ENCODE peak calls at places on chromosomes 12 and 14, in nine cellular contexts. H is fibroblast of the aortic adventitia, K is progenitor cell of endocrine pancreas, X is GM23338, I is OCI-LY7, M is HepG2, C is AG10803, B is adrenal gland, Q is foreskin keratinocyte. W is an unnamed sample.
A peak's percentile ranks its signal among the peaks of the same experiment; 100 is the strongest.

GRCh38 chr12:8033153-8034044 is 883 bp downstream of the FOXJ2 start:
- DNase-seq in H (no peak), K (no peak), X (peak; percentile 81), I (peak; percentile 34), M (no peak), C (peak; percentile 45), B (peak; percentile 43), Q (no peak), W (peak; percentile 60)

GRCh38 chr12:26631846-26632245 is 201.1 kb downstream of the ITPR2 start:
- DNase-seq in H (peak; percentile 71), K (no peak), X (no peak), I (no peak), M (no peak), C (peak; percentile 46), B (no peak), Q (no peak), W (no peak)

GRCh38 chr14:106218189-106218588 is 691.8 kb downstream of the TMEM121 start:
- DNase-seq in H (no peak), K (no peak), X (no peak), I (no peak), M (no peak), C (no peak), B (no peak), Q (no peak), W (no peak)

GRCh38 chr12:113196996-113197395 is 11.5 kb downstream of the RITA1 start:
- DNase-seq in H (peak; percentile 88), K (no peak), X (peak; percentile 86), I (peak; percentile 87), M (peak; percentile 69), C (peak; percentile 81), B (peak; percentile 88), Q (peak; percentile 35), W (peak; percentile 49)

GRCh38 chr12:69630191-69630590 is 19.5 kb upstream of the LRRC10 start:
- DNase-seq in H (no peak), K (no peak), X (peak; percentile 54), I (no peak), M (peak; percentile 46), C (peak; percentile 8), B (no peak), Q (no peak), W (no peak)

GRCh38 chr14:73153272-73153671 is 17.0 kb downstream of the PSEN1 start:
- DNase-seq in H (peak; percentile 88), K (no peak), X (no peak), I (no peak), M (no peak), C (peak; percentile 72), B (no peak), Q (no peak), W (no peak)

GRCh38 chr12:57119294-57119693 is 8.1 kb upstream of the STAT6 start:
- DNase-seq in H (no peak), K (no peak), X (no peak), I (no peak), M (no peak), C (no peak), B (no peak), Q (no peak), W (no peak)

GRCh38 chr12:68481181-68481941 is 129.3 kb upstream of the RAP1B start:
- DNase-seq in H (no peak), K (no peak), X (no peak), I (no peak), M (no peak), C (peak; percentile 82), B (no peak), Q (no peak), W (no peak)

GRCh38 chr12:29066061-29066588 is 83.0 kb upstream of the FAR2 start:
- DNase-seq in H (peak; percentile 70), K (no peak), X (no peak), I (no peak), M (no peak), C (peak; percentile 62), B (peak; percentile 29), Q (peak; percentile 37), W (no peak)

GRCh38 chr12:91877461-91878230 is 268.0 kb downstream of the BTG1 start:
- DNase-seq in H (no peak), K (no peak), X (no peak), I (no peak), M (no peak), C (no peak), B (no peak), Q (no peak), W (peak; percentile 70)

GRCh38 chr12:65827827-65828231 is 3.5 kb downstream of the HMGA2 start:
- DNase-seq in H (peak; percentile 59), K (no peak), X (peak; percentile 67), I (no peak), M (peak; percentile 31), C (no peak), B (no peak), Q (no peak), W (no peak)

GRCh38 chr14:31510222-31510621 is 22.4 kb upstream of the GPR33 start:
- DNase-seq in H (peak; percentile 37), K (no peak), X (peak; percentile 46), I (peak; percentile 39), M (peak; percentile 48), C (peak; percentile 8), B (no peak), Q (no peak), W (no peak)

GRCh38 chr14:57686317-57686716 is 179.6 kb downstream of the SLC35F4 start:
- DNase-seq in H (no peak), K (no peak), X (no peak), I (no peak), M (no peak), C (no peak), B (no peak), Q (no peak), W (no peak)

GRCh38 chr14:76866469-76866868 is 40.3 kb downstream of the LRRC74A start:
- DNase-seq in H (no peak), K (no peak), X (no peak), I (no peak), M (no peak), C (no peak), B (no peak), Q (no peak), W (no peak)

GRCh38 chr14:76872796-76873432 is 46.7 kb downstream of the LRRC74A start:
- DNase-seq in H (peak; percentile 60), K (peak; percentile 47), X (peak; percentile 75), I (peak; percentile 64), M (peak; percentile 14), C (peak; percentile 35), B (peak; percentile 65), Q (no peak), W (peak; percentile 73)

GRCh38 chr14:76868453-76869170 is 42.4 kb downstream of the LRRC74A start:
- DNase-seq in H (no peak), K (no peak), X (peak; percentile 34), I (no peak), M (no peak), C (no peak), B (no peak), Q (no peak), W (no peak)

GRCh38 chr14:76867536-76868452 is 41.6 kb downstream of the LRRC74A start:
- DNase-seq in H (no peak), K (no peak), X (no peak), I (no peak), M (no peak), C (no peak), B (peak; percentile 40), Q (no peak), W (peak; percentile 30)

DNA sequence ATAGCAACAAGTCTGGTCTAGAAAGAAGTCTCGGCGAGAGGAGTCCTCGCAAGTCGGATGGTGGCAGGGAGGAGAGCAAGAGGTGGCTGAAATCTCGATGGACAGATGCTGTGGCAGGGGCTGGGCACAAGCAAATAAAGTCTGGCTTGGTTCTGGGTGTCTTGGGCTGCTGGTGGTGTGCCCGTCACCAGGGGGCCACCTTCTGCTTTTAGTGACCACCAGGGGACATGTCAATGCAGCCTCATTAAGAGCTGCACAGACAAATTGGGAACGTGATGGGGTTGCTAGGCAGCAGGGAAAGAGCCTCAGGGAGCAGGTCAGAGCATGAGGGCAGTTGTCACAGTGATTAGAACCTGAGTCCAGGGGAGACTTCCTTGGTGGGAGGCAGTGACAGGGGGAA is 43.9 kb downstream of the LRRC74A start:
- DNase-seq in H (no peak), K (no peak), X (peak; percentile 61), I (no peak), M (peak; percentile 16), C (no peak), B (no peak), Q (no peak), W (no peak)
- TF ChIP-seq CTCF in H (peak; percentile 9), K (peak; percentile 47), X (peak; percentile 65), I (no peak), M (peak; percentile 40), C (peak; percentile 21), B (no peak), Q (peak; percentile 43), W (no peak)

DNA sequence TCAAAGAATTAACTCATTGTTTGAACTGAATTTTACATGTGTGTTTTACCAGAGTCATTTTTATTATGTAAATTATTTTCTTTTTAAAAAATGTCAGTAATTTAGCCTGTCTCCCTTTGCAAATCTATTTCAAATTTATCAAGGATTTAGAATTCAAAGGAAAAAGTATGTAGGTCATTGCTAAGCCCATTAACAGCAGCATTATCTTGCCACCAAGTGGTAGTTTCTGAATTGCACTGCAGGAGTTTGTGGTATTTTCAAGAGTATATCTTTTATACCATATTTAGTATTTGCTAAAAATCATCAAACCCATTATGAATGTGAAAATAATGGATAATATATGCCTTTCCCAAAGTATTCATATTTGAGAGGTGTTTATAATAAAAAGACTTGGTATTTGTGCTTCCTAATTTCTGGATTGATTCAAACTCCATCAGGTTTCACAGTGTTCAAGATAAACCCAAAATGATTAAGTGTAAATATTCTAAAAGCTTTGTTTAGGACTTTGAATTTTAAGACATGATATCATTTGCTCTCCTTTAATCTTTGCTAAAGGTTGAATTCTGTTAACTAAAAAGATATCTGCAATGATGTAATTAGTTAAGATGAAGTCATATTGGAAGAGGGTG is 711.4 kb downstream of the FSCB start:
- DNase-seq in H (peak; percentile 18), K (no peak), X (peak; percentile 47), I (no peak), M (peak; percentile 50), C (no peak), B (peak; percentile 15), Q (no peak), W (no peak)
- TF ChIP-seq CTCF in H (peak; percentile 35), K (peak; percentile 68), X (peak; percentile 63), I (peak; percentile 24), M (peak; percentile 69), C (no peak), B (peak; percentile 26), Q (peak; percentile 53), W (no peak)

GRCh38 chr12:59904874-59905521 is 309.2 kb downstream of the SLC16A7 start:
- DNase-seq in H (peak; percentile 55), K (no peak), X (no peak), I (no peak), M (no peak), C (peak; percentile 96), B (no peak), Q (no peak), W (no peak)
- TF ChIP-seq CTCF in H (no peak), K (no peak), X (no peak), I (no peak), M (no peak), C (no peak), B (no peak), Q (no peak), W (no peak)

DNA sequence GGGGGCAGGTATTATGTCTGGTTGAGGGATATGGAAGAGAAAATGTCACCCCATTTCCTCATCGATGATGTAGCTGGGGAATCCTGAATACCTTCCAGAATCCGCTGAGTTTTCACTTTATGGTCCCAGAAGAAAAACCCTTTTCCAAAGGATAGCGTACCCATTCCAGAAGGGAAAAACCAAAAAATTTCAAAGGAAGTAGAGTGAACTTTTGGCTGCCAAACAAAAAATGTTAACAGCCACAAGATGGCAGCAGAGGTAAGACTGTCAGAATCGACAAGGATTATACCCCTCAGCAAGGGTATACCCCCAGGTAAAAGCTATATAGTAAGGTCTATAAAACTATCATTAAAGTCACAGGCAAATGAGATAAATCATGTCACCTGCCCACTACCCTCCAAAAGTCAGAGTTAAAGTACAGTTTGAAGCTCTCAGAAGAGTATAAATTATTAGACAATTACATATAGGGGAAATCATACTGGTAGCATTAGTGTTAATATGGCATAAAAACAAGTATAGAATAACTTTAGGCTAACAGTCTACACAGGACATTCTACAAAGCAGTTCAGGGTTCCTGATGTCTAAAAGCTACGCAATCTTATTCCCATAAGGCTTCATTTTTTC is 18.0 kb downstream of the ACIN1 start:
- DNase-seq in H (peak; percentile 63), K (no peak), X (peak; percentile 74), I (peak; percentile 57), M (peak; percentile 68), C (no peak), B (no peak), Q (no peak), W (no peak)
- TF ChIP-seq CTCF in H (peak; percentile 65), K (peak; percentile 70), X (peak; percentile 62), I (peak; percentile 92), M (peak; percentile 70), C (peak; percentile 73), B (peak; percentile 35), Q (peak; percentile 69), W (peak; percentile 85)